ENCODE peak calls at places on chromosome 16, in six cellular contexts. S is iPS DF 6.9; T is activated CD4-positive, alpha-beta T cell treated with anti-CD3 and anti-CD28 coated beads for 36 hours; E is neural crest cell; I is upper lobe of right lung; W is GM13977. G is an unnamed sample.

GRCh38 chr16:4536391-4537106 is 2.0 kb downstream of the CDIP1 start:
- DNase-seq in S (no peak), T (no peak), E (no peak), I (no peak), W (no peak), G (no peak)

GRCh38 chr16:88264641-88265285 is 118.0 kb upstream of the ZNF469 start:
- DNase-seq in S (no peak), T (peak; percentile 85), E (no peak), I (peak; percentile 97), W (peak; percentile 70), G (peak; percentile 95)

GRCh38 chr16:69448470-69449193 is 24.2 kb downstream of the CYB5B start:
- DNase-seq in S (no peak), T (no peak), E (no peak), I (no peak), W (no peak), G (peak; percentile 28)

GRCh38 chr16:1494129-1494640 is 1.0 kb downstream of the TELO2 start:
- DNase-seq in S (no peak), T (no peak), E (no peak), I (peak; percentile 68), W (no peak), G (peak; percentile 90)

GRCh38 chr16:86285938-86286921 is 224.1 kb upstream of the FOXF1 start:
- DNase-seq in S (no peak), T (no peak), E (no peak), I (no peak), W (no peak), G (no peak)

GRCh38 chr16:23074423-23074822 is 74.8 kb downstream of the USP31 start:
- DNase-seq in S (no peak), T (no peak), E (no peak), I (no peak), W (no peak), G (no peak)

GRCh38 chr16:5008311-5008731 is 25.4 kb downstream of the NAGPA start:
- DNase-seq in S (no peak), T (no peak), E (no peak), I (no peak), W (no peak), G (no peak)

GRCh38 chr16:3143598-3144330 is 8.9 kb downstream of the ZNF213 start:
- DNase-seq in S (no peak), T (no peak), E (no peak), I (no peak), W (no peak), G (no peak)

GRCh38 chr16:81061307-81061640 is 15.8 kb downstream of the C16orf46 start:
- DNase-seq in S (no peak), T (no peak), E (no peak), I (no peak), W (no peak), G (no peak)

GRCh38 chr16:78291642-78292041 is 192.2 kb downstream of the WWOX start:
- DNase-seq in S (no peak), T (no peak), E (no peak), I (no peak), W (no peak), G (no peak)

GRCh38 chr16:74296120-74296464 is 522 bp upstream of the PSMD7 start:
- DNase-seq in S (no peak), T (no peak), E (no peak), I (no peak), W (no peak), G (no peak)

GRCh38 chr16:5228369-5228768 is 130.8 kb upstream of the EEF2KMT start:
- DNase-seq in S (no peak), T (no peak), E (no peak), I (no peak), W (no peak), G (no peak)

GRCh38 chr16:11205754-11206459 is 50.1 kb downstream of the SOCS1 start:
- DNase-seq in S (no peak), T (peak; percentile 43), E (no peak), I (no peak), W (no peak), G (peak; percentile 80)

GRCh38 chr16:85306071-85306792 is 194.0 kb upstream of the CIBAR2 start:
- DNase-seq in S (no peak), T (peak; percentile 95), E (no peak), I (peak; percentile 97), W (peak; percentile 87), G (peak; percentile 94)

GRCh38 chr16:9457215-9457614 is 365.8 kb downstream of the HAPSTR1 start:
- DNase-seq in S (no peak), T (no peak), E (no peak), I (no peak), W (no peak), G (no peak)

GRCh38 chr16:57735755-57736418 is at the start of gene KATNB1:
- DNase-seq in S (no peak), T (peak; percentile 27), E (peak; percentile 25), I (no peak), W (no peak), G (no peak)

GRCh38 chr16:88059701-88060386 is 108.6 kb downstream of the BANP start:
- DNase-seq in S (no peak), T (no peak), E (no peak), I (no peak), W (peak; percentile 23), G (no peak)

GRCh38 chr16:19005561-19006445 is 22.1 kb downstream of the TMC7 start:
- DNase-seq in S (no peak), T (no peak), E (peak; percentile 26), I (no peak), W (no peak), G (peak; percentile 12)

GRCh38 chr16:29841631-29842030 is 21.4 kb downstream of the MVP start:
- DNase-seq in S (no peak), T (no peak), E (no peak), I (no peak), W (no peak), G (no peak)

GRCh38 chr16:70161350-70161749 is 12.2 kb upstream of the CLEC18C start:
- DNase-seq in S (no peak), T (no peak), E (no peak), I (no peak), W (no peak), G (no peak)

G was measured in cardiac fibroblast.